ENCODE peak calls at places on chromosomes 1 and 21, in seven cellular contexts. X is K562, N is GM23338, D is PC-9, I is prostate gland, U is bronchial epithelial cell, R is GM12865. O is an unnamed sample.

GRCh38 chr1:6667139-6667538 is 34.5 kb downstream of the DNAJC11 start:
- DNase-seq in X (no peak), N (no peak), D (no peak), I (no peak), U (no peak), R (no peak), O (no peak)

GRCh38 chr1:156096640-156097391 is 14.6 kb upstream of the MEX3A start:
- DNase-seq in X (peak), N (peak), D (peak), I (peak), U (peak), R (peak), O (peak)

GRCh38 chr1:212749924-212750535 is 41.5 kb downstream of the NSL1 start:
- DNase-seq in X (peak), N (peak), D (peak), I (no peak), U (peak), R (peak), O (no peak)

GRCh38 chr1:156491151-156491949 is 9.2 kb downstream of the MEF2D start:
- DNase-seq in X (no peak), N (no peak), D (no peak), I (no peak), U (no peak), R (peak), O (no peak)

GRCh38 chr1:206651958-206652890 is 16.9 kb downstream of the DYRK3 start:
- DNase-seq in X (peak), N (no peak), D (no peak), I (no peak), U (peak), R (no peak), O (no peak)

GRCh38 chr21:31370893-31371652 is 27.0 kb upstream of the TIAM1 start:
- DNase-seq in X (no peak), N (no peak), D (no peak), I (no peak), U (no peak), R (no peak), O (no peak)

GRCh38 chr1:234533034-234533571 is 54.1 kb upstream of the TARBP1 start:
- DNase-seq in X (no peak), N (no peak), D (no peak), I (no peak), U (peak), R (no peak), O (no peak)

GRCh38 chr1:235689356-235689755 is 39.8 kb upstream of the GNG4 start:
- DNase-seq in X (no peak), N (no peak), D (no peak), I (no peak), U (no peak), R (no peak), O (no peak)

GRCh38 chr1:96400074-96400473 is 321.5 kb upstream of the PTBP2 start:
- DNase-seq in X (no peak), N (no peak), D (no peak), I (no peak), U (no peak), R (no peak), O (no peak)

GRCh38 chr1:172960454-172961208 is 90.1 kb downstream of the TNFSF18 start:
- DNase-seq in X (no peak), N (peak), D (no peak), I (peak), U (no peak), R (no peak), O (no peak)

GRCh38 chr1:157203166-157203565 is 65.0 kb upstream of the ETV3 start:
- DNase-seq in X (no peak), N (no peak), D (no peak), I (no peak), U (no peak), R (no peak), O (no peak)

GRCh38 chr21:35476616-35477395 is 427.7 kb upstream of the RUNX1 start:
- DNase-seq in X (no peak), N (no peak), D (peak), I (no peak), U (no peak), R (no peak), O (no peak)

GRCh38 chr21:28521932-28522826 is 470.5 kb downstream of the LTN1 start:
- DNase-seq in X (no peak), N (peak), D (peak), I (no peak), U (peak), R (peak), O (peak)

GRCh38 chr21:33265664-33266049 is 510 bp upstream of the IL10RB start:
- DNase-seq in X (no peak), N (peak), D (no peak), I (peak), U (peak), R (peak), O (peak)

GRCh38 chr1:228334226-228334935 is 72.3 kb downstream of the TRIM11 start:
- DNase-seq in X (no peak), N (no peak), D (no peak), I (no peak), U (no peak), R (no peak), O (no peak)

GRCh38 chr1:107141491-107142369 is 891 bp downstream of the NTNG1 start:
- DNase-seq in X (peak), N (peak), D (peak), I (peak), U (peak), R (peak), O (peak)

GRCh38 chr1:44747878-44748277 is 8.2 kb downstream of the KIF2C start:
- DNase-seq in X (no peak), N (peak), D (no peak), I (no peak), U (no peak), R (no peak), O (no peak)

GRCh38 chr1:39971138-39971537 is 16.2 kb downstream of the MFSD2A start:
- DNase-seq in X (no peak), N (no peak), D (no peak), I (no peak), U (no peak), R (no peak), O (no peak)

GRCh38 chr1:154607084-154607747 is 770 bp downstream of the ADAR start:
- DNase-seq in X (no peak), N (no peak), D (no peak), I (peak), U (peak), R (peak), O (no peak)
- TF ChIP-seq CTCF in X (no peak), N (peak), D (no peak), I (no peak), U (no peak), R (no peak), O (no peak)

GRCh38 chr1:25503551-25504426 is 39.6 kb upstream of the LDLRAP1 start:
- DNase-seq in X (no peak), N (peak), D (peak), I (peak), U (peak), R (peak), O (peak)
- TF ChIP-seq CTCF in X (peak), N (peak), D (peak), I (no peak), U (peak), R (peak), O (peak)

DNA sequence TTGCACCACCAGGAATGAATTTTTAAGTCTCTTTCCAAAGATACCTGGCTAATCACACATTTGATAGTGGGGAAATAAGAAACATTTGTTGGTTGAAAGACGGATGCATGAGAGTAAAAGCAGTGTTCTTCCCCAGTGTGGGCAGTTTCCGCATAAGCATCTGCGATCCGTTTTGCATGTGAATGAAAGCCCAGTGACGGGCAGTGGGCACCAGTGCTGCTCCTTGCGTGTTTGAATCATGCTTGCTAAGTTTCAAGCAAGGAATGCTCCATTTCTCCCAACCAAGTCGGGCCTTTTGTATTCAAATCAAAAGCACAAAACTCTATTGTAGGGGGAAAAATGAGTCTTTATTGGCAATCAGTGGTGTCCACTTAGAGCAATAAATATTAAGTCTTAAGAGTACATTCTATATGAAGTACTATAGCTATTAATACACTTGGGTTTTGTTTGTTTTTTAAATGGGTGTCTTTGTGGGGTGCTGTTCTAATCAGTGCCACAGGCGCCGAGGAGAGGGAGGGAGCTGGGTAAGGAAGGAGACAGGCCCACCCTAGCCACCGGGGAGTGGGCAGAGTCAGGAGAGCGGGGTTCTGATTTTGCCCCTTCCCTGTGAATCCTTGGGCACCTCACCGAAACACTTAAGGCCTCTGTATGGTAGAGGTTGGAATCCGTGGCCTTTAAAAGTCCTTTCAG is 750 bp upstream of the PTGFRN start:
- DNase-seq in X (no peak), N (peak), D (no peak), I (no peak), U (no peak), R (no peak), O (no peak)
- TF ChIP-seq CTCF in X (no peak), N (no peak), D (no peak), I (no peak), U (no peak), R (no peak), O (no peak)

GRCh38 chr1:225946803-225947202 is 5.8 kb upstream of the LEFTY2 start:
- DNase-seq in X (no peak), N (no peak), D (no peak), I (no peak), U (no peak), R (no peak), O (no peak)
- TF ChIP-seq CTCF in X (no peak), N (no peak), D (no peak), I (no peak), U (no peak), R (no peak), O (no peak)